ENCODE peak calls at places on chromosome 5, in four cellular contexts. K, O, U and S are unnamed samples.

GRCh38 chr5:113274836-113275414 is 159.9 kb downstream of the TSSK1B start:
- DNase-seq in K (no peak), U (no peak), O (peak), S (no peak)

GRCh38 chr5:180612683-180613082 is 21.4 kb upstream of the SCGB3A1 start:
- DNase-seq in K (no peak), U (no peak), O (no peak), S (no peak)

GRCh38 chr5:1665231-1665630 is 134.4 kb downstream of the MRPL36 start:
- DNase-seq in U (no peak), O (no peak), K (no peak), S (no peak)

GRCh38 chr5:176570044-176570443 is 20.9 kb downstream of the CDHR2 start:
- DNase-seq in U (peak), K (no peak), O (no peak), S (no peak)

GRCh38 chr5:50934343-50934742 is 267.9 kb downstream of the PARP8 start:
- DNase-seq in U (no peak), K (no peak), O (no peak), S (no peak)

GRCh38 chr5:17878541-17878940 is 244.3 kb downstream of the TAF11L14 start:
- DNase-seq in U (no peak), O (no peak), K (no peak), S (no peak)

GRCh38 chr5:172971482-172971881 is 12.1 kb upstream of the ATP6V0E1 start:
- DNase-seq in K (no peak), U (no peak), O (no peak), S (no peak)

GRCh38 chr5:16051246-16051645 is 128.3 kb downstream of the MARCHF11 start:
- DNase-seq in U (peak), O (no peak), K (no peak), S (no peak)

GRCh38 chr5:68290260-68290674 is 74.7 kb downstream of the PIK3R1 start:
- DNase-seq in U (peak), O (peak), K (peak), S (no peak)

GRCh38 chr5:146440870-146441495 is 6.2 kb upstream of the TCERG1 start:
- DNase-seq in K (no peak), U (no peak), O (no peak), S (no peak)

DNA sequence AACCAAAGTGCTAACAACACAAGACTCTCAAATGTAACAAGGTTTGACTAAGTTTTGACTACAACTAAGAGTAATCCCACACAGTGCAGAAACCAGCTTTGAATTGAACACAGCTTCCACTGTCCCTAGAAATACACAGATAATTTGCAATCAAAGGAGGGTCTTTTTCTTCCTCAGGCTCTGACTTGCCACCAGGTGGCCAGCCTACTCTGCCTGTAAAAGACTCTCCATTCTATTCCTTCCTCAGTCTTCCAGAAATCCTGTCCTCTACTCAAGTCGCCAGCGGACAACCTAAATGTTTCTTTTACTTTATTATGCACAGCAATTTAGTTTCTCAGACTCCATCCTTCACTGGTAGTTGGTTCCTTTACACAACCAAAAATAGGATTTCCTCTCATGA is 32.2 kb upstream of the MCTP1 start:
- DNase-seq in O (no peak), K (no peak), U (no peak), S (no peak)
- TF ChIP-seq CTCF in O (no peak), K (no peak), U (no peak), S (no peak)

GRCh38 chr5:114790403-114790792 is 379.3 kb downstream of the TRIM36 start:
- DNase-seq in K (no peak), U (no peak), O (no peak), S (no peak)
- H3K4me3 ChIP-seq in K (no peak), U (no peak), O (no peak), S (no peak)

GRCh38 chr5:103037673-103038455 is 82.1 kb downstream of the GIN1 start:
- DNase-seq in K (no peak), U (no peak), O (no peak), S (no peak)
- TF ChIP-seq CTCF in K (no peak), U (no peak), O (no peak), S (no peak)

DNA sequence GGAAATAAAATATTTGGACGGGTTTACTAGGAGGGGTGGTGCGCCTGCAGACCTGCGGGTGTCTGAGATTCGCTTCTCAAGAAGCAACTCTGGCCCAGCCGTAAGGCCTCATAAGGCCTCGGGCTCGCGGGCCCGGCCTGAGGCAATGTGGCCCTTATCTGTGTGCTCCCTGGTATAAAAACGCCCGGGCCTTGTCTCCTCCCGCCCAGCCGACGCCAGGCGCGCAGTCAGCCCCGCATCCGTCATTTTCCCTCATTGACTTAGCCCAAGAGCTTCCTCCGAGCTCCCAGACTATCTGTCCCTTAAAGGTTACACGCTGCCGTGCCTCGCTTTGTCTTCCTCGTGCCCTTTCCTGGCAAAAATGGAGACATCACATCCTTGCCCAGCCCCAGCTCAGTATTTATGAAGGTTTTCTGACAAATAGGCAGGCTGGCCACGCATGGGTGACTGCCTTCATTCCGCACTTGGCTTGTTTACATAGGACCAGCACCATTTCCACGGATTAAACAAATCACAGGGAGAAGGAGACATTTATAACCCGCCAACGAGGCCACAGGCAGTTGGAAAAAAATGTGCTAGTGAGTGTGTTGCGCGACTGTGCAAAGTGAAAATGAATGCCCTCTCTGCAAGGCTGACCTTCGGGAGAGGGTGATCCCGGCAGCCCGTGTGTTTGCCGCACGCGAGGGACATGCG is 74.5 kb upstream of the TBCA start:
- DNase-seq in K (no peak), O (no peak), U (no peak), S (no peak)
- H3K4me3 ChIP-seq in K (peak), O (no peak), U (peak), S (peak)

GRCh38 chr5:65760504-65761275 is 38.7 kb downstream of the NLN start:
- DNase-seq in K (peak), O (no peak), U (peak), S (no peak)
- TF ChIP-seq CTCF in K (peak), O (peak), U (no peak), S (no peak)